ENCODE peak calls at places on chromosomes 3 and 15, in five cellular contexts. G is CD4-positive, alpha-beta T cell; F is NB4; M is lower leg skin; E is left ventricle myocardium inferior. V is an unnamed sample.

GRCh38 chr3:117600666-117601065 is 891.1 kb downstream of the TUSC7 start:
- DNase-seq in E (no peak), G (no peak), M (no peak), F (no peak), V (no peak)

GRCh38 chr15:42324308-42324707 is 35.0 kb upstream of the CAPN3 start:
- DNase-seq in E (no peak), M (no peak), F (no peak), G (no peak), V (no peak)

GRCh38 chr3:116059421-116060096 is 385.7 kb downstream of the LSAMP start:
- DNase-seq in M (no peak), G (no peak), F (no peak), E (no peak), V (no peak)

GRCh38 chr3:194138732-194139084 is 2.8 kb downstream of the HES1 start:
- DNase-seq in E (no peak), M (no peak), F (no peak), G (no peak), V (no peak)

GRCh38 chr3:108414007-108414406 is 96.4 kb downstream of the MYH15 start:
- DNase-seq in G (no peak), M (no peak), F (no peak), E (no peak), V (no peak)

GRCh38 chr3:196186661-196187573 is 24.3 kb downstream of the ZDHHC19 start:
- DNase-seq in E (no peak), F (no peak), M (no peak), G (no peak), V (no peak)

GRCh38 chr3:153658151-153658550 is 463.0 kb upstream of the ARHGEF26 start:
- DNase-seq in F (peak; percentile 19), E (no peak), G (no peak), M (peak; percentile 33), V (no peak)

GRCh38 chr3:172709776-172710708 is 825 bp downstream of the NCEH1 start:
- DNase-seq in G (no peak), M (peak; percentile 38), E (peak; percentile 42), F (peak; percentile 38), V (no peak)

GRCh38 chr3:49607105-49607591 is 52.9 kb downstream of the BSN start:
- DNase-seq in M (peak; percentile 31), E (no peak), G (no peak), F (no peak), V (peak; percentile 29)

GRCh38 chr15:96268421-96269204 is 61.9 kb upstream of the NR2F2 start:
- DNase-seq in F (no peak), G (no peak), E (no peak), M (no peak), V (no peak)

GRCh38 chr3:198106265-198106664 is 146.2 kb downstream of the LMLN start:
- DNase-seq in E (no peak), M (no peak), F (no peak), G (no peak), V (no peak)

GRCh38 chr3:194369522-194370279 is at the start of gene LRRC15:
- DNase-seq in M (no peak), F (peak; percentile 19), G (no peak), E (no peak), V (no peak)

GRCh38 chr15:60793656-60794055 is 314.7 kb upstream of the ICE2 start:
- DNase-seq in M (no peak), G (no peak), E (no peak), F (no peak), V (no peak)

GRCh38 chr3:81958967-81959625 is 197.7 kb upstream of the GBE1 start:
- DNase-seq in F (peak; percentile 2), M (no peak), E (no peak), G (no peak), V (no peak)

GRCh38 chr3:155435821-155436220 is 142.3 kb upstream of the STRIT1 start:
- DNase-seq in M (no peak), G (no peak), F (no peak), E (no peak), V (no peak)

DNA sequence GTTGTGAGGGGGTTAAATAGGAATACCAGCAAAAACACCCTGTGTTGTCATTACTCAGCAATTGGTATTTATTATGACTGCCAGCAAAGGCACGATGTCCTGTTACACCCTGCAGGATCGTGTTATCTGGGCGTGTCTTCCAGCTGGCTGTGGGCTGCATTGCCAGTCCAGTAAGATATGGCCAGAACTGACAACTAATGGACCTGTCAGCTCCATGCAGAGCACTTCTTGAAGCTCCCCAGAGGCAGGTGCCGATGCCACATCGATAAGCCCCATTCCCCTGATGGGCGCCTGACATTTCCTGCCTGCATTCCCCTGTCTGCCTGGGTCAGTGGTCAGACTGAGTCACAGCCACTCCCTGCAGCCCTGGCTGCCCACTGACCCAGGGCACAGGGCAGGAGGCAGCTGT is 79.7 kb upstream of the RASGRF1 start:
- DNase-seq in E (peak; percentile 25), M (no peak), G (no peak), F (no peak), V (peak; percentile 64)
- TF ChIP-seq CTCF in E (no peak), M (no peak), G (no peak), F (no peak), V (no peak)

DNA sequence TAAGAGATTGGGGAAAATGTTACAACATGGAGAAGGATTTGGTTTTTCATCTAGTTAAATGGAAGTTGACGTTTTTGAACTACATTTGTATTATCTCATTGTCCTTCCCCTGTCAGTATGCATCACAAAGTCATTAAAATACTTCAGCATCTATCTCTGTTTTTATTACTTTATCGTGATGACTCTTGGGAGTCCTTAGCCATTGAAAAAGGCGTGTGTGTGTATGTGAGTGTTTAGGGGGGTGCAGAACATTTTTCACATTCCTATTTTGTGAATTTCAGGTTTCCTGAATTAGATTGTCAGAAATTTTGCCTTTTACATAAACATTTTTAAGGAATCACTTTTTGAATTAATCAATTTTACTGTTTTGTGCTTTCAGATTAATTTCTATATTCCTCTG is 360.6 kb upstream of the SGO1 start:
- DNase-seq in M (no peak), G (no peak), F (no peak), E (no peak), V (no peak)
- TF ChIP-seq CTCF in M (no peak), G (no peak), F (no peak), E (no peak), V (no peak)

DNA sequence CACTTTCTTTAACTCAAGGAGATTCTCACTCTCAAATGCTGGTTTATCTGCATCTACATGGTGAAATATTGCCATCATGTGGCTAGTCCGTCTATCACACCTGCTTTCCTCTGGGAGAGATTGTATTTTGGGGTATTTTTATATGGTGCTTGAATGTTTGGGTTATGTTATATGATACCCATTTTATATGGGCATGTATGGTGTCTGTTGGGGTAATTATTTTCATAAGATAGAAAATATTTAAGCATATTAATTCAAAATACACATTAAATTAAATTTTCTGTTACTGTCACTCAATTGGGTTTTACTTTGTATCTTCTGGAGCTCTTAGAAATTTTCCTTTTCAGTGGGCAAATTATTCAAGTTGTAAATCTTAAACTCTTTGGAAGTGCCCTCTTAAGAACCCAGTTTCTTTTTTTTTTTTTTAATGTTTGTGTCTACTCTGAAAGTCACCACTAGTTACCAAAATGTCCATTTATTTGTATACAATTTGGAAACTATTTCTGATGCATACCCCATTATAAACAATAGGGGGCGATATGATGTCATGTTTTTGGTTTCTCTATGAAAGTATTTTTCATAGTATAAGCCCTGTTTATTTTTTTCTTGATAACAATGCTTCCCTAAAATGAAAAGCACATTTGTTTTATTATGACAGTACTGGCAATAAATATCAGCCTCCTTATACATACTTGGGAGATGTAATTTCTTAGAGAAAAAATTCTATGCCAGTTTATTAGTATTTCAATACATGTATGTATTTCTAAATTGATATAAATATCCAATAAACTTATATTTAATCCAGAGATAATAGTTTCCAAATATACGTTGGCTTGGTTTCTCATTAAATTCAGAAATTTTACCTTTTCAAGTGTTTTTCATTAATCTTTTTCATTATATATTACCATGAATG is 36.1 kb upstream of the PLSCR5 start:
- DNase-seq in F (peak; percentile 56), E (no peak), G (no peak), M (no peak), V (no peak)
- TF ChIP-seq CTCF in F (peak; percentile 63), E (peak; percentile 51), G (peak; percentile 22), M (no peak), V (peak; percentile 77)

GRCh38 chr3:57911588-57911987 is 96.6 kb upstream of the FLNB start:
- DNase-seq in M (no peak), E (no peak), F (no peak), G (no peak), V (no peak)

GRCh38 chr3:57910988-57911387 is 97.2 kb upstream of the FLNB start:
- DNase-seq in M (no peak), E (no peak), G (peak; percentile 2), F (peak; percentile 42), V (no peak)
- TF ChIP-seq CTCF in M (no peak), E (peak; percentile 29), G (peak; percentile 56), F (peak; percentile 37), V (peak; percentile 61)

GRCh38 chr3:11224010-11224409 is 48.2 kb upstream of the ATG7 start:
- DNase-seq in G (no peak), E (no peak), F (no peak), M (no peak), V (no peak)

GRCh38 chr3:11226042-11226370 is 46.2 kb upstream of the ATG7 start:
- DNase-seq in G (no peak), F (no peak), M (no peak), E (no peak), V (no peak)

GRCh38 chr3:11224870-11225251 is 47.3 kb upstream of the ATG7 start:
- DNase-seq in M (no peak), G (no peak), E (no peak), F (no peak), V (no peak)

GRCh38 chr3:11220230-11220629 is 52.0 kb upstream of the ATG7 start:
- DNase-seq in E (no peak), F (no peak), G (no peak), M (no peak), V (no peak)

DNA sequence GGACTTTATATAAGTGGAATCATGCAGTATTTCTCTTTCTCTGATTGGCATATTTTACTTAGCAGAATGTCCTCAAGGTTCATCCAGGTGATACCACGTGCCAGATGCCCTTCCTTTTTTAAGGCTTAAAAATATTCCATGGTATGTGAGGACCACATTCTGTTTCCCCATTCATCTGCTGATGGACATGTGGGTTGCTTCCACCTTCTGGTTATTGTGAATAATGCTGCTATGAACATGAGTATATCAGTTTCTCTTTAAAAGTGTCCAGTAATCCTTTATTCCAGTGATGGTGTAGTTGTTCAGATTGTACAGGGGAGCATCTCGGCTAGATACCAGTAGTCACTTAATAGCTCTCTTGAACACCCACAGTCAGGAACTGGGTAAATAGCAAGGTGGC is 50.4 kb upstream of the ATG7 start:
- DNase-seq in E (no peak), G (no peak), M (no peak), F (no peak), V (no peak)
- TF ChIP-seq CTCF in E (peak; percentile 16), G (no peak), M (no peak), F (no peak), V (no peak)

GRCh38 chr3:165622356-165622755 is 214.9 kb downstream of the BCHE start:
- DNase-seq in F (no peak), E (no peak), G (no peak), M (no peak), V (no peak)

GRCh38 chr3:165619077-165619476 is 218.1 kb downstream of the BCHE start:
- DNase-seq in F (no peak), E (no peak), M (no peak), G (no peak), V (no peak)

DNA sequence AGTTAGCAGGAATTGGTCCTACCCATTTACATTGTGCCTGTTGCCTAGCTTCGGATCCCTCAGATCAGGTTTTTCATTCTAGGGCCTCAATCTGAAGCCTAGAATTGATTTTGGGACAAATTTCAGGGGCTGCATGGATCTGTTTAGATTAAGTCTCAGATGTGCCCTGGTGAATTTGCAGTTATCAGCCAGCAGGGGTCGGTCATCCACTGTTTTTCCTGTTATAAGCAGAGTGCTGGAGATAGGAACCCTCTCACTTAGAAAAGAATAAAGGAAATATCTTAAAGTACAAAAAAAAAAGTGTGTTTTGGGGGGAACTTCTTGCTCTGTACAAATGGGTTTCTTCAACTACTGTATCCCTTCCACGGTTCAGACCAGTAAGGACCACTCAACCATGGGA is 212.5 kb downstream of the BCHE start:
- DNase-seq in E (no peak), G (no peak), F (peak; percentile 6), M (no peak), V (no peak)
- TF ChIP-seq CTCF in E (no peak), G (no peak), F (peak; percentile 13), M (no peak), V (peak; percentile 55)

V was measured in type B pancreatic cell.